ENCODE peak calls at places on chromosomes 2 and 18, in nine cellular contexts. Q is stomach, K is transverse colon, E is sigmoid colon, A is spleen, O is gastrocnemius medialis, B is right lobe of liver, X is endothelial cell of umbilical vein, D is GM12878. F is an unnamed sample. For H3K36me3, the result is how much of the 10 kb centered on the place peaks cover.

GRCh38 chr18:57110295-57110694 is 36.6 kb upstream of the BOD1L2 start:
- DNase-seq in K (no peak), B (no peak), Q (no peak), O (no peak), A (no peak), E (no peak), D (no peak), X (no peak), F (no peak)

GRCh38 chr2:240320561-240321091 is 114.8 kb upstream of the GPC1 start:
- DNase-seq in D (no peak), A (no peak), K (no peak), Q (no peak), O (no peak), E (no peak), X (no peak), B (peak), F (peak)

GRCh38 chr2:159292157-159292556 is 5.7 kb upstream of the WDSUB1 start:
- DNase-seq in B (no peak), K (no peak), A (peak), Q (no peak), E (no peak), D (no peak), X (no peak), O (no peak), F (no peak)

GRCh38 chr2:128774320-128775063 is 455.8 kb upstream of the HS6ST1 start:
- DNase-seq in K (no peak), D (no peak), B (peak), Q (peak), E (peak), A (no peak), X (no peak), O (no peak), F (peak)

GRCh38 chr18:59719533-59720325 is 22.5 kb upstream of the CCBE1 start:
- DNase-seq in Q (no peak), B (no peak), D (no peak), O (no peak), K (no peak), A (no peak), X (no peak), E (no peak), F (no peak)

GRCh38 chr2:27776097-27776496 is 4.6 kb downstream of the MRPL33 start:
- DNase-seq in O (peak), A (no peak), E (peak), K (peak), B (peak), Q (no peak), X (no peak), D (no peak), F (no peak)

GRCh38 chr2:208363485-208363884 is 43.1 kb upstream of the PTH2R start:
- DNase-seq in B (no peak), O (no peak), E (no peak), Q (no peak), K (no peak), A (no peak), D (peak), X (peak), F (no peak)

GRCh38 chr18:5527603-5528002 is 16.2 kb downstream of the EPB41L3 start:
- DNase-seq in A (no peak), E (peak), Q (no peak), K (peak), O (peak), B (no peak), X (peak), D (no peak), F (no peak)

GRCh38 chr18:24491882-24492281 is 31.4 kb downstream of the HRH4 start:
- DNase-seq in Q (no peak), D (peak), X (no peak), B (no peak), O (no peak), K (peak), A (peak), E (no peak), F (no peak)

GRCh38 chr2:231068525-231069222 is 12.0 kb downstream of the PSMD1 start:
- DNase-seq in Q (no peak), K (no peak), D (no peak), B (no peak), A (no peak), X (peak), O (no peak), E (no peak), F (no peak)
- H3K36me3 ChIP-seq in Q (under half), K (under half), D (under half), B (half or more), A (half or more), X (under half), O (half or more), E (under half), F (half or more)

DNA sequence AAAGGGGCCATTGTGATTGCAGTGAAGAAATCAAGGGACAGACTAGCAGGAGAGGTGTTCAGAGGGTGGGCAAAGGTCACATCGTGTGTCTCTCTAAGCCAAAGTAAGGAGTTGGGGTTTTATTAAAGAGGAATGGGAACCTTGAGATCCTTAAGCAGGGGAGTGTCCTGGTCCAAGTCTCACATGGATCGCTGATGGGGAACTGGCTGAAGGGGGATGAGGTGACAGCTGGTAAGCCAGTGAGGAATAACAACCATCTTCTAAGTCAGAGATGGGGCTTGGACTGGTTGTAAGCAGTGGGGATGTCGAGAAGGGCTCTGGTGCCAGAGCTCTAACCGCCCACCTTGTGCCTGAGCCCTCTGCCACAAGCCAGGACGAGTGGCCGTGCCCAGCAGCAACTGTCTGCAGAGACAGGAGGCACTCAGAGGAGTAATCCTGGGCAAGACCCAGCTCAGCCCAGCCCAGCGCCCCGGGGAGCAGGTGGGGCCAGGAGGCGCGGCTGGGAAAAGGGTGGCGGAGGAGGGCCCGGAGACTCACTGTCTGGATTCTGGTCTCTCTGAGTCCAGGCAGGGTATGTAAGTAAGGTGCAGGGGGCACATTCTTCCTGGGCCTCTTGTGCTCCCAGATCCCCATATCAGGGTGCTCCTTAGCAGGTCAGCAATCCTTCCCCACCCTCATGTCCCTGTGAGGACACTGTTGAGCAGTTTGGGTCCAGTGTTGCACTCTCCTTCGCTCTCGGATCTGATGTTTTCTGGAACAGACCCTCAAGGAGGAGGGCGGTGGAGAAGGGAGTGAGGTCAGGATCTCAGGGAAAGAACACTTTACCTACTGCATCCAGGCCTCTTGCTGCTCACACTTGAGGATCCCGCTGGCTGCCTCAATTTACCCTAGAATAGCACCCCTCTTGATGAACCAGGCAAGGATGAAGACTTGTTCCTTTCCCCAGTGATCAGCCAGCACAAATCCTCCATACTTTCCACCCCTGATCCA is 13.8 kb downstream of the WNT10A start:
- DNase-seq in Q (no peak), E (no peak), O (no peak), X (no peak), D (no peak), B (no peak), K (no peak), A (no peak), F (no peak)
- TF ChIP-seq POLR2A in Q (no peak), E (no peak), O (no peak), X (no peak), D (no peak), B (no peak), K (no peak), A (no peak), F (no peak)

GRCh38 chr18:79937103-79937860 is 14.2 kb downstream of the SLC66A2 start:
- DNase-seq in K (peak), A (no peak), B (no peak), O (peak), E (peak), Q (no peak), X (no peak), D (no peak), F (peak)
- H3K36me3 ChIP-seq in K (under half), A (half or more), B (under half), O (under half), E (under half), Q (under half), X (under half), D (under half), F (half or more)

DNA sequence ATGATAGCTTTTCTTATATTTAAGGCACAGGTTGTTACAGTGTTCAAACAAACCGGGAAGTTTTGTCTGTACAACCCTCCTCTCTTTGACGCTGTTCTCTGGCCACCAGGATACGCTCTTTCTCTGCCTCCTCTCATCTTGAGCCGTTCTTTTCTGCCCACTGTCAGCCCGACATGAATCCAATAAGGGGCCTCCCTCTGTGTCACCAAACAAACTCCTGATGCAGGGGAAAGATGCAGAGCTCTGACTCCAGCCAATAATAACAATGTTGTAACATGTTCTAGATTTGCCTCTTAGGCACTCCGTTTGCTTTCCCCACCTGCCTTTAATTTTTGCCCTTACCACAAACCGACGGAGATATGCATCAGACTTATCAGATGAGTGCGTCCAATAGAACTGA is 449.3 kb downstream of the SLC4A3 start:
- DNase-seq in O (peak), X (no peak), K (no peak), A (no peak), E (no peak), D (no peak), Q (no peak), B (no peak), F (peak)
- TF ChIP-seq POLR2A in O (no peak), X (no peak), K (no peak), A (no peak), E (no peak), D (no peak), Q (no peak), B (no peak), F (no peak)